ENCODE peak calls at places on chromosome 9, in seven cellular contexts. Z is sciatic nerve, N is KG1, R is PC-9, B is GM18507, K is IMR-90, S is G401. H is an unnamed sample.

GRCh38 chr9:130570200-130570599 is 9.2 kb upstream of the FUBP3 start:
- DNase-seq in K (peak; percentile 51), R (peak; percentile 38), N (no peak), S (no peak), Z (no peak), B (no peak), H (no peak)

GRCh38 chr9:131125038-131125287 is 423 bp upstream of the NUP214 start:
- DNase-seq in Z (no peak), S (no peak), N (no peak), B (no peak), K (no peak), R (no peak), H (no peak)

GRCh38 chr9:71223953-71224538 is 102.6 kb upstream of the TRPM3 start:
- DNase-seq in S (no peak), Z (no peak), B (no peak), N (no peak), R (no peak), K (no peak), H (no peak)

GRCh38 chr9:133727876-133728441 is 10.2 kb downstream of the SARDH start:
- DNase-seq in K (no peak), N (no peak), Z (no peak), B (no peak), S (no peak), R (no peak), H (no peak)

GRCh38 chr9:33942471-33943083 is 106.1 kb downstream of the UBAP2 start:
- DNase-seq in K (peak; percentile 93), N (no peak), B (no peak), Z (no peak), R (peak; percentile 46), S (no peak), H (no peak)

GRCh38 chr9:18473551-18474279 is at the start of gene ADAMTSL1:
- DNase-seq in N (no peak), B (no peak), S (peak; percentile 62), R (no peak), K (peak; percentile 72), Z (peak; percentile 58), H (no peak)

GRCh38 chr9:26169684-26170083 is 491.4 kb upstream of the TUSC1 start:
- DNase-seq in K (peak; percentile 13), N (no peak), R (peak; percentile 35), S (no peak), Z (no peak), B (no peak), H (no peak)

GRCh38 chr9:93897075-93897970 is 57.8 kb downstream of the BARX1 start:
- DNase-seq in S (no peak), R (no peak), K (no peak), B (no peak), Z (peak; percentile 23), N (no peak), H (peak; percentile 7)

GRCh38 chr9:133701981-133702797 is 36.0 kb downstream of the SARDH start:
- DNase-seq in S (peak; percentile 10), N (no peak), Z (peak; percentile 70), R (no peak), K (peak; percentile 15), B (no peak), H (no peak)

GRCh38 chr9:124331580-124331979 is 73.8 kb downstream of the NEK6 start:
- DNase-seq in K (no peak), S (no peak), N (no peak), Z (no peak), B (no peak), R (no peak), H (no peak)

GRCh38 chr9:19782005-19782404 is 6.8 kb downstream of the SLC24A2 start:
- DNase-seq in N (no peak), S (peak; percentile 52), R (no peak), B (no peak), Z (no peak), K (no peak), H (no peak)

GRCh38 chr9:137493163-137494103 is 34.3 kb upstream of the NSMF start:
- DNase-seq in K (no peak), Z (peak; percentile 50), N (no peak), B (no peak), R (no peak), S (no peak), H (no peak)

GRCh38 chr9:137370865-137371520 is 52.0 kb downstream of the EXD3 start:
- DNase-seq in N (no peak), B (no peak), S (no peak), R (no peak), K (no peak), Z (peak; percentile 58), H (no peak)

GRCh38 chr9:21779397-21779796 is 23.0 kb upstream of the MTAP start:
- DNase-seq in R (no peak), Z (no peak), B (no peak), K (peak; percentile 27), N (no peak), S (no peak), H (no peak)

GRCh38 chr9:137294684-137295312 is 7.3 kb downstream of the NRARP start:
- DNase-seq in N (no peak), K (peak; percentile 27), B (no peak), R (no peak), Z (no peak), S (no peak), H (no peak)

GRCh38 chr9:101472891-101473290 is 37.3 kb upstream of the ALDOB start:
- DNase-seq in K (no peak), R (no peak), S (no peak), N (no peak), Z (no peak), B (no peak), H (no peak)

GRCh38 chr9:138105123-138105415 is 227.5 kb downstream of the CACNA1B start:
- DNase-seq in B (no peak), R (no peak), N (no peak), K (no peak), Z (no peak), S (no peak), H (no peak)

GRCh38 chr9:129631673-129632129 is 5.7 kb downstream of the NTMT1 start:
- DNase-seq in K (no peak), R (no peak), S (peak; percentile 79), B (no peak), Z (no peak), N (no peak), H (no peak)

GRCh38 chr9:18208166-18209059 is 265.5 kb upstream of the ADAMTSL1 start:
- DNase-seq in S (peak; percentile 31), N (no peak), R (no peak), K (peak; percentile 12), Z (peak; percentile 58), B (no peak), H (no peak)

GRCh38 chr9:111178361-111179043 is 140.2 kb upstream of the LPAR1 start:
- DNase-seq in Z (no peak), R (no peak), B (no peak), N (no peak), K (peak; percentile 95), S (no peak), H (no peak)

GRCh38 chr9:121434946-121435345 is 64.7 kb downstream of the GGTA1 start:
- DNase-seq in R (no peak), K (peak; percentile 84), B (no peak), N (no peak), S (no peak), Z (no peak), H (no peak)

GRCh38 chr9:110842976-110843375 is 174.4 kb downstream of the MUSK start:
- DNase-seq in R (no peak), B (no peak), K (peak; percentile 46), S (no peak), N (no peak), Z (no peak), H (no peak)

GRCh38 chr9:96668868-96669534 is 13.9 kb upstream of the PRXL2C start:
- DNase-seq in N (no peak), R (no peak), S (no peak), B (no peak), K (no peak), Z (no peak), H (no peak)

GRCh38 chr9:127796225-127796813 is 6.4 kb upstream of the FPGS start:
- DNase-seq in N (peak; percentile 40), B (no peak), R (no peak), Z (no peak), K (peak; percentile 38), S (no peak), H (no peak)

GRCh38 chr9:136856541-136857141 is 4.5 kb downstream of the MAMDC4 start:
- DNase-seq in B (no peak), K (no peak), Z (peak; percentile 44), S (no peak), N (no peak), R (peak; percentile 31), H (no peak)

GRCh38 chr9:135907006-135907434 is 326 bp downstream of the CAMSAP1 start:
- DNase-seq in R (no peak), Z (no peak), K (peak; percentile 28), B (no peak), N (no peak), S (no peak), H (no peak)

GRCh38 chr9:98522487-98522886 is 186.2 kb downstream of the GABBR2 start:
- DNase-seq in K (no peak), R (no peak), B (no peak), N (no peak), S (no peak), Z (no peak), H (no peak)

GRCh38 chr9:4508246-4508906 is 18.1 kb downstream of the SLC1A1 start:
- DNase-seq in N (no peak), Z (no peak), S (no peak), K (peak; percentile 53), B (no peak), R (peak; percentile 54), H (no peak)

GRCh38 chr9:130167927-130168326 is 4.3 kb upstream of the NCS1 start:
- DNase-seq in K (no peak), R (no peak), Z (no peak), S (no peak), B (no peak), N (no peak), H (no peak)

GRCh38 chr9:32430720-32431119 is 46.3 kb downstream of the ACO1 start:
- DNase-seq in B (no peak), K (peak; percentile 73), S (no peak), N (no peak), R (peak; percentile 59), Z (no peak), H (no peak)

GRCh38 chr9:79912641-79913040 is 340.9 kb downstream of the TLE4 start:
- DNase-seq in B (no peak), K (no peak), N (no peak), R (no peak), S (no peak), Z (no peak), H (no peak)

GRCh38 chr9:93252116-93252780 is 68.3 kb downstream of the WNK2 start:
- DNase-seq in N (no peak), K (no peak), Z (peak; percentile 15), R (no peak), B (no peak), S (peak; percentile 62), H (no peak)

GRCh38 chr9:124659099-124659659 is 111.9 kb downstream of the NR6A1 start:
- DNase-seq in R (peak; percentile 97), K (peak; percentile 97), S (peak; percentile 80), N (peak; percentile 84), B (peak; percentile 28), Z (peak; percentile 68), H (no peak)

GRCh38 chr9:37371565-37372464 is 50.7 kb upstream of the GRHPR start:
- DNase-seq in K (peak; percentile 58), S (no peak), N (no peak), Z (no peak), B (no peak), R (no peak), H (no peak)

GRCh38 chr9:120439147-120439546 is 140.8 kb downstream of the CDK5RAP2 start:
- DNase-seq in Z (no peak), K (peak; percentile 23), S (peak; percentile 24), B (peak; percentile 14), R (no peak), N (no peak), H (no peak)

H was measured in GM12891.